ENCODE peak calls at places on chromosomes 3 and 15, in ten cellular contexts. T is lower lobe of right lung, M is esophagus muscularis mucosa, F is choroid plexus epithelial cell, H is body of pancreas, U is cardiac muscle cell, Q is brain microvascular endothelial cell, B is left ventricle myocardium inferior, E is A549, X is AG04450. D is an unnamed sample.
A peak's percentile ranks its signal among the peaks of the same experiment; 100 is the strongest.

GRCh38 chr15:29937956-29938355 is 115.7 kb upstream of the TJP1 start:
- DNase-seq in B (no peak), X (peak; percentile 68), M (no peak), H (no peak), F (peak; percentile 78), U (no peak), E (no peak), T (no peak), Q (no peak), D (peak; percentile 58)

GRCh38 chr15:45572627-45573026 is 14.6 kb upstream of the BLOC1S6 start:
- DNase-seq in X (no peak), Q (no peak), M (no peak), U (no peak), H (no peak), F (no peak), B (no peak), T (no peak), E (no peak), D (no peak)

GRCh38 chr15:32861741-32862140 is 143.9 kb downstream of the GREM1 start:
- DNase-seq in Q (peak; percentile 72), B (no peak), H (peak; percentile 33), T (peak; percentile 63), E (no peak), X (no peak), M (no peak), U (no peak), F (peak; percentile 93), D (peak; percentile 67)

GRCh38 chr3:17761563-17761962 is 19.1 kb upstream of the TBC1D5 start:
- DNase-seq in X (no peak), B (no peak), Q (no peak), U (no peak), F (no peak), M (no peak), H (no peak), T (no peak), E (no peak), D (no peak)

GRCh38 chr3:191244242-191244867 is 45.3 kb downstream of the OSTN start:
- DNase-seq in T (no peak), H (no peak), E (no peak), X (no peak), B (no peak), U (no peak), F (peak; percentile 53), Q (no peak), M (no peak), D (no peak)

GRCh38 chr3:30355622-30356021 is 250.8 kb upstream of the TGFBR2 start:
- DNase-seq in U (no peak), M (no peak), B (no peak), T (no peak), X (no peak), Q (no peak), H (no peak), F (peak; percentile 68), E (no peak), D (no peak)

GRCh38 chr3:77460326-77460725 is 420.4 kb downstream of the ROBO2 start:
- DNase-seq in E (no peak), B (no peak), U (no peak), Q (peak; percentile 5), T (no peak), F (peak; percentile 44), X (no peak), H (no peak), M (no peak), D (peak; percentile 17)

GRCh38 chr15:68259883-68260282 is 17.7 kb upstream of the FEM1B start:
- DNase-seq in B (no peak), M (no peak), F (no peak), Q (no peak), X (no peak), E (no peak), U (no peak), T (no peak), H (no peak), D (no peak)

DNA sequence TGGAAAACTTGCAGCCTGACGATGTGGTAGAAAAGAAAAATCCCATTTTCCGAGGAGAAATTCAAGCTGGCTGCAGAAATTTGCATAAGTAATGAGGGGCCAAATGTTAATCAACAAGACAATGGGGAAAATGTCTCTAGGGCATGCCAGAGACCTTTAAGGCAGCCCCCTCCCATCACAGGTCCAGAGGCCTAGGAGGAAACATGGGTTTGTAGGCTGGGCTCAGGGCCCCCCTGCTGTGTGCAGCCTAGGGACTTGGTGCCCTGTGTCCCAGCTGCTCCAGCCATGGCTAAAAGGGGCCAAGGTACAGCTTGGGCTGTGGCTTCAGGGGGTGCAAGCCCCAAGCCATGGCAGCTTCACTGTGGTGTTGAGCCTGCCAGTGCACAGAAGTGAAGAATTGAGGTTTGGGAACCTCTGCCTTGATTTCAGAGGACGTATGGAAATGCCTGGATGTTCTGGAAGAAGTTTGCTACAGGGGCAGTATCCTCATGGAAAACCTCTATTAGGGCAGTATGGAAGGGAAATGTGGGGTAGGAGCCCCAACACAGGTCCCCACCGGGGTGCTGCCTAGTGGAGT is 75.9 kb upstream of the CADPS start:
- DNase-seq in H (no peak), F (no peak), U (no peak), T (no peak), X (no peak), B (no peak), M (no peak), Q (no peak), E (no peak), D (no peak)
- H3K4me3 ChIP-seq in H (no peak overlapping the region), F (no peak overlapping the region), U (no peak overlapping the region), T (no peak overlapping the region), X (no peak overlapping the region), B (no peak overlapping the region), M (no peak overlapping the region), Q (no peak overlapping the region), E (no peak overlapping the region), D (no peak overlapping the region)

GRCh38 chr15:24856397-24857093 is 98.2 kb upstream of the SNRPN start:
- DNase-seq in U (peak; percentile 94), B (peak; percentile 50), X (peak; percentile 67), H (no peak), T (no peak), Q (no peak), F (no peak), E (no peak), M (no peak), D (no peak)

GRCh38 chr15:24857777-24858176 is 97.0 kb upstream of the SNRPN start:
- DNase-seq in U (no peak), T (no peak), B (no peak), E (no peak), Q (no peak), X (no peak), H (no peak), M (no peak), F (no peak), D (no peak)

GRCh38 chr15:24861014-24861690 is 93.6 kb upstream of the SNRPN start:
- DNase-seq in H (no peak), E (no peak), B (no peak), X (no peak), Q (no peak), M (no peak), T (no peak), U (no peak), F (no peak), D (no peak)

GRCh38 chr15:24858737-24859601 is 95.8 kb upstream of the SNRPN start:
- DNase-seq in B (no peak), T (no peak), F (no peak), H (no peak), U (peak; percentile 73), E (no peak), X (peak; percentile 38), Q (no peak), M (no peak), D (no peak)

GRCh38 chr15:24857094-24857437 is 97.7 kb upstream of the SNRPN start:
- DNase-seq in F (no peak), M (no peak), Q (no peak), H (no peak), T (no peak), X (no peak), U (peak; percentile 10), E (no peak), B (no peak), D (no peak)
- H3K4me3 ChIP-seq in F (no peak overlapping the region), M (no peak overlapping the region), Q (no peak overlapping the region), H (no peak overlapping the region), T (no peak overlapping the region), X (peak overlapping the region; percentile 46), U (peak overlapping the region; percentile 83), E (no peak overlapping the region), B (peak overlapping the region; percentile 58), D (no peak overlapping the region)

GRCh38 chr3:34782876-34783275 is 856.4 kb upstream of the ARPP21 start:
- DNase-seq in M (no peak), H (no peak), F (no peak), X (no peak), U (no peak), Q (no peak), B (no peak), E (no peak), T (no peak), D (peak; percentile 31)

GRCh38 chr3:34777361-34777760 is 862.0 kb upstream of the ARPP21 start:
- DNase-seq in M (no peak), H (no peak), E (no peak), F (no peak), U (no peak), B (no peak), Q (no peak), X (no peak), T (no peak), D (no peak)

GRCh38 chr3:34780973-34781372 is 858.4 kb upstream of the ARPP21 start:
- DNase-seq in M (no peak), Q (peak; percentile 22), B (no peak), T (no peak), E (no peak), X (no peak), F (peak; percentile 37), U (peak; percentile 8), H (no peak), D (no peak)

GRCh38 chr3:34779092-34779491 is 860.2 kb upstream of the ARPP21 start:
- DNase-seq in Q (no peak), H (no peak), U (no peak), X (no peak), M (no peak), T (no peak), E (no peak), F (no peak), B (no peak), D (no peak)

GRCh38 chr3:34780294-34780693 is 859.0 kb upstream of the ARPP21 start:
- DNase-seq in F (no peak), H (no peak), X (no peak), U (peak; percentile 65), T (no peak), E (no peak), M (no peak), B (no peak), Q (no peak), D (no peak)
- H3K4me3 ChIP-seq in F (no peak overlapping the region), H (no peak overlapping the region), X (no peak overlapping the region), U (no peak overlapping the region), T (no peak overlapping the region), E (no peak overlapping the region), M (no peak overlapping the region), B (no peak overlapping the region), Q (no peak overlapping the region), D (no peak overlapping the region)

GRCh38 chr3:9403463-9403862 is 6.0 kb downstream of the SETD5 start:
- DNase-seq in B (no peak), Q (no peak), T (no peak), M (no peak), F (no peak), E (no peak), U (no peak), H (no peak), X (no peak), D (no peak)

GRCh38 chr3:9406856-9407626 is 9.6 kb downstream of the SETD5 start:
- DNase-seq in U (no peak), B (no peak), H (no peak), E (no peak), M (no peak), X (no peak), F (no peak), Q (no peak), T (no peak), D (no peak)

GRCh38 chr3:9402410-9403228 is 5.2 kb downstream of the SETD5 start:
- DNase-seq in T (no peak), B (no peak), X (no peak), M (no peak), H (peak; percentile 75), U (peak; percentile 81), F (peak; percentile 69), E (no peak), Q (peak; percentile 43), D (no peak)

GRCh38 chr3:9405756-9406155 is 8.3 kb downstream of the SETD5 start:
- DNase-seq in B (no peak), U (no peak), X (no peak), T (no peak), Q (no peak), H (no peak), F (no peak), E (no peak), M (no peak), D (no peak)

DNA sequence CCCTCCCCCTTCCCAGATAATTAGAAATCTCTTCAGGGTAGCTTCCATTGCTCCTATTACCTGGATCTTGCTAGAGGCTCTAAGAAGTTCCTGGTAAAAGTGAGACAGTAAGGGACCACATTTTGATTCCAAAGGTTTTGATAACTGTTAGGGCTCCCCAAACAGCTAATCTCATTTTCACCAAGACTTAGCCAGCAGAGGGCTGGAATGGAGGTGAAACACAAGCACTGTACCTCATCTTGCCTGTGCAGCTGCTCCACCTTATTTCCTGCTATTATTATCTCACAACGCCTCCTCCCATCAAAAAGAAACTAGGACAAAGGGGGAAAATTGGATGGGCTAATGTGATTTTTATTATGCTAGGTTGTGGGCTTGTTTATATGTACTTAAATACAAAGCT is 7.3 kb downstream of the SETD5 start:
- DNase-seq in Q (no peak), M (no peak), U (peak; percentile 14), T (no peak), B (no peak), E (no peak), F (peak; percentile 23), X (no peak), H (no peak), D (no peak)
- H3K4me3 ChIP-seq in Q (no peak overlapping the region), M (no peak overlapping the region), U (no peak overlapping the region), T (no peak overlapping the region), B (peak overlapping the region; percentile 3), E (no peak overlapping the region), F (no peak overlapping the region), X (no peak overlapping the region), H (no peak overlapping the region), D (no peak overlapping the region)